ENCODE peak calls at places on chromosome 3, in four cellular contexts. O, J, W and H are unnamed samples.

GRCh38 chr3:42031808-42032475 is 59.2 kb upstream of the TRAK1 start:
- DNase-seq in O (no peak), J (no peak), W (peak), H (peak)

GRCh38 chr3:107943350-107943749 is 147.5 kb downstream of the CD47 start:
- DNase-seq in O (no peak), J (no peak), W (no peak), H (no peak)

GRCh38 chr3:102258666-102259227 is 176.1 kb upstream of the ZPLD1 start:
- DNase-seq in O (no peak), J (no peak), W (no peak), H (no peak)

GRCh38 chr3:184377374-184377773 is 633 bp downstream of the THPO start:
- DNase-seq in O (no peak), J (no peak), W (no peak), H (no peak)

GRCh38 chr3:40044487-40044886 is 235.1 kb downstream of the MYRIP start:
- DNase-seq in O (no peak), J (no peak), W (peak), H (no peak)

GRCh38 chr3:27914199-27914598 is 192.1 kb upstream of the EOMES start:
- DNase-seq in O (no peak), J (no peak), W (peak), H (no peak)

GRCh38 chr3:99972380-99973104 is 141.8 kb downstream of the FILIP1L start:
- DNase-seq in O (no peak), J (no peak), W (no peak), H (peak)

GRCh38 chr3:158094235-158094916 is 11.8 kb downstream of the SHOX2 start:
- DNase-seq in O (no peak), J (no peak), W (no peak), H (no peak)

GRCh38 chr3:45906681-45907220 is 20.4 kb downstream of the CCR9 start:
- DNase-seq in O (no peak), J (no peak), W (peak), H (no peak)

GRCh38 chr3:85821130-85821756 is 862.5 kb downstream of the CADM2 start:
- DNase-seq in O (no peak), J (no peak), W (no peak), H (no peak)

GRCh38 chr3:4680881-4681300 is 187.7 kb downstream of the ITPR1 start:
- DNase-seq in O (no peak), J (no peak), W (peak), H (no peak)